ENCODE peak calls at places on chromosomes 16 and 17, in six cellular contexts. P, B, C, I, X and K are unnamed samples.

GRCh38 chr16:80602894-80603293 is 62.1 kb downstream of the DYNLRB2 start:
- DNase-seq in C (no peak), P (no peak), X (no peak), I (no peak), B (no peak), K (no peak)

GRCh38 chr17:3828151-3828851 is 17.7 kb downstream of the NCBP3 start:
- DNase-seq in P (no peak), C (no peak), B (no peak), I (no peak), X (no peak), K (no peak)

GRCh38 chr17:63772801-63773271 is 561 bp downstream of the CCDC47 start:
- DNase-seq in P (no peak), B (no peak), I (peak; percentile 9), X (no peak), C (peak; percentile 44), K (no peak)

GRCh38 chr16:24146523-24146922 is 109.6 kb upstream of the CACNG3 start:
- DNase-seq in P (peak; percentile 18), B (no peak), I (no peak), C (no peak), X (no peak), K (no peak)

GRCh38 chr16:23074423-23074822 is 74.8 kb downstream of the USP31 start:
- DNase-seq in X (no peak), C (no peak), P (no peak), I (no peak), B (no peak), K (no peak)

GRCh38 chr16:10509534-10510025 is 70.8 kb downstream of the EMP2 start:
- DNase-seq in C (peak; percentile 64), P (no peak), I (peak; percentile 92), X (peak; percentile 80), B (peak; percentile 49), K (no peak)

GRCh38 chr17:36728030-36728991 is 126.9 kb downstream of the MRM1 start:
- DNase-seq in C (no peak), B (no peak), P (no peak), X (no peak), I (no peak), K (no peak)

GRCh38 chr17:45666046-45666600 is 118.0 kb upstream of the CRHR1 start:
- DNase-seq in X (no peak), I (peak; percentile 22), P (no peak), C (no peak), B (no peak), K (no peak)

GRCh38 chr16:66634527-66635196 is 30.2 kb downstream of the CMTM3 start:
- DNase-seq in I (no peak), P (no peak), X (no peak), C (no peak), B (no peak), K (no peak)

GRCh38 chr17:38671939-38672720 is 2.6 kb downstream of the EPOP start:
- DNase-seq in X (no peak), C (no peak), P (no peak), I (peak; percentile 82), B (no peak), K (no peak)

GRCh38 chr16:79613009-79613408 is 12.5 kb upstream of the MAF start:
- DNase-seq in C (peak; percentile 65), X (no peak), B (no peak), P (no peak), I (no peak), K (no peak)

GRCh38 chr17:50283246-50283645 is 9.0 kb downstream of the TMEM92 start:
- DNase-seq in P (no peak), B (no peak), X (no peak), C (no peak), I (no peak), K (no peak)

GRCh38 chr17:28446716-28447395 is 26.6 kb upstream of the SLC13A2 start:
- DNase-seq in C (peak; percentile 88), B (no peak), P (no peak), I (no peak), X (no peak), K (no peak)

GRCh38 chr16:52852978-52853377 is 199.7 kb downstream of the CHD9NB start:
- DNase-seq in X (no peak), I (no peak), B (no peak), P (no peak), C (no peak), K (no peak)

GRCh38 chr16:78437352-78437968 is 338.0 kb downstream of the WWOX start:
- DNase-seq in B (no peak), I (peak; percentile 76), P (no peak), C (no peak), X (peak; percentile 12), K (no peak)

GRCh38 chr17:8868529-8868951 is 1.1 kb upstream of the PIK3R6 start:
- DNase-seq in P (no peak), C (no peak), X (no peak), I (no peak), B (no peak), K (no peak)

GRCh38 chr16:53625221-53625620 is 78.4 kb downstream of the RPGRIP1L start:
- DNase-seq in I (no peak), P (no peak), X (no peak), C (no peak), B (no peak), K (no peak)

DNA sequence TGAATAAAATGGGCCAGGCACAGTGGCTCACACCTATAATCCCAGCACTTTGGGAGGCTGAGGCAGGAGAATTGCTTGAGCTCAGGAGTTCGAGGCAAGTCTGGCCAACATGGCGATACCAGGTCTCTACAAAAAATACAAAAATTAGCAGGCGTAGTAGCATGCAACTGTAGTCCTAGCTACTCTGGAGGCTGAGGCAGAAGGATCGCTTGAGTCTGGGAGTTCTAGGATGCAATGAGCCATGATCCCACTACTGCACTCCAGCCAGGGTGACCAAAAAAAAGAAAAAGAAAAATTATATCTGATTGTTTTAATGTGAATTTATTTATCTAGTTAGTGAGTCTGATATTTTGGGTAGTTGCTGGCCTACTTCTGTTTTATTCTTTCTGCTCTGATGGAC is 7.0 kb downstream of the IL34 start:
- DNase-seq in C (peak; percentile 9), P (no peak), B (no peak), I (peak; percentile 17), X (no peak), K (no peak)
- H3K4me3 ChIP-seq in C (no peak overlapping the region), P (no peak overlapping the region), B (no peak overlapping the region), I (no peak overlapping the region), X (no peak overlapping the region), K (no peak overlapping the region)

GRCh38 chr17:57948169-57948554 is 7.0 kb downstream of the CUEDC1 start:
- DNase-seq in I (no peak), B (peak; percentile 58), C (no peak), P (no peak), X (no peak), K (no peak)
- H3K27ac ChIP-seq in I (no peak overlapping the region), B (peak overlapping the region; percentile 94), C (peak overlapping the region; percentile 44), P (peak overlapping the region; percentile 85), X (peak overlapping the region; percentile 90), K (peak overlapping the region; percentile 82)

GRCh38 chr16:4923853-4924252 is 13.1 kb downstream of the PPL start:
- DNase-seq in P (no peak), X (no peak), B (no peak), I (no peak), C (no peak), K (no peak)
- TF ChIP-seq CTCF in P (no peak), X (no peak), B (no peak), I (no peak), C (no peak), K (no peak)

GRCh38 chr17:68197091-68197996 is 50.5 kb upstream of the AMZ2 start:
- DNase-seq in B (no peak), I (peak; percentile 51), C (no peak), X (no peak), P (no peak), K (no peak)
- H3K4me3 ChIP-seq in B (peak overlapping the region; percentile 0), I (peak overlapping the region; percentile 72), C (no peak overlapping the region), X (no peak overlapping the region), P (peak overlapping the region; percentile 47), K (peak overlapping the region; percentile 61)

GRCh38 chr16:1019234-1019933 is 37.8 kb downstream of the SOX8 start:
- DNase-seq in I (no peak), B (no peak), C (peak; percentile 14), P (peak; percentile 62), X (peak; percentile 42), K (no peak)

GRCh38 chr16:1021553-1022160 is 40.1 kb downstream of the SOX8 start:
- DNase-seq in B (no peak), P (no peak), C (no peak), I (no peak), X (no peak), K (no peak)

GRCh38 chr16:1018447-1018846 is 36.9 kb downstream of the SOX8 start:
- DNase-seq in C (no peak), I (no peak), P (no peak), B (no peak), X (no peak), K (no peak)

GRCh38 chr16:1020591-1020990 is 39.0 kb downstream of the SOX8 start:
- DNase-seq in X (no peak), B (no peak), I (no peak), P (no peak), C (no peak), K (no peak)

DNA sequence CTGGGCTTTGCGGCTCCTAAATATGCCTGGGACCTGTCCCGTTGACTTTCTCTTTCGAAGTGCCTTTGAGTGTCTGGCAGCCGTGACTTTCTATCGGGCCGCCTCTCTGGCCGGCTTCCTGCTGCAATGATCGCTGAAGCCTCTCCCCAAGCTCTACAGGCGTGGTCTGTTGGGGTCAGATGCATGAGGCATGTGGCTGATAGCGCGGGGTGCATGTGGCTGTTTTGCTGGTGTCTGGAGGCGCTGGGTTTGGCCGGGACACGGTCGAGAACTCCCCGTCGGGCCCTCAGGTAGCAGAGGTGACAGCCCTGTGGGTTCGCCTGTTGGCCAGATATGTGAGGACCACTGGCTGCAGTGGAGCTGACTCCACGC is 38.4 kb downstream of the SOX8 start:
- DNase-seq in C (no peak), B (no peak), X (no peak), I (no peak), P (no peak), K (no peak)
- H3K27ac ChIP-seq in C (no peak overlapping the region), B (no peak overlapping the region), X (no peak overlapping the region), I (no peak overlapping the region), P (peak overlapping the region; percentile 77), K (peak overlapping the region; percentile 75)

DNA sequence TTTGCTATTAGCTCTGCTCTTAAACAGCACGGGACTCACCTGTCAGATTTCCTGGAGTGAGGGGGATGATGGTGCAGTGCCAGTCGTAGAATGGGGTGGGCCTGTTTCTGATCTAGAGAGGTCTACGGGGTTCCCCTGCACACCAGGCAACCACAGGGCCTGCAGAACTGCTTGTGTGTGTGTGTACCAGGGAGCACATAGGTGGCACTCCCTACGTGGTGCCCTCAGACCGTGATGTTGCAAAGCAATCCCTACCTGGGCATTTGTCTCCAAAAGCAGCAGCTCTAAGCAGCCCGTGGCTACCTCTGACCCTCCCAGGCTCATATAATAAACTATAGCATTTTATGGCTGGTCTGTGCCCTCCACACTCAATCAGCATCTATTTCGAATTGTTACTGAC is 38.5 kb downstream of the MPRIP start:
- DNase-seq in I (no peak), P (no peak), B (no peak), X (no peak), C (no peak), K (no peak)
- TF ChIP-seq CTCF in I (no peak), P (no peak), B (no peak), X (no peak), C (no peak), K (no peak)

GRCh38 chr16:30010817-30011504 is at the start of gene DOC2A:
- DNase-seq in B (no peak), I (peak; percentile 87), C (no peak), X (no peak), P (no peak), K (no peak)
- H3K4me3 ChIP-seq in B (no peak within 1 kb of the TSS), I (peak within 1 kb of the TSS; percentile 91), C (peak within 1 kb of the TSS; percentile 29), X (peak within 1 kb of the TSS; percentile 17), P (peak within 1 kb of the TSS; percentile 36), K (peak within 1 kb of the TSS; percentile 70)